ENCODE peak calls at places on chromosomes 3 and 15, in four cellular contexts. One of them, this sample, is unnamed.

GRCh38 chr3:11288021-11288491 is 15.9 kb downstream of the ATG7 start:
- DNase-seq in activated naive CD4-positive, alpha-beta T cell: no peak
- DNase-seq in HEK293T: no peak
- DNase-seq in AG09309: peak
- DNase-seq in this sample: no peak

GRCh38 chr3:31908391-31909097 is 72.5 kb downstream of the OSBPL10 start:
- DNase-seq in activated naive CD4-positive, alpha-beta T cell: no peak
- DNase-seq in HEK293T: no peak
- DNase-seq in AG09309: no peak
- DNase-seq in this sample: no peak

GRCh38 chr3:151835751-151836550 is 22.0 kb downstream of the AADAC start:
- DNase-seq in activated naive CD4-positive, alpha-beta T cell: no peak
- DNase-seq in HEK293T: no peak
- DNase-seq in AG09309: no peak
- DNase-seq in this sample: no peak

GRCh38 chr15:38398134-38398533 is 55.8 kb upstream of the FAM98B start:
- DNase-seq in activated naive CD4-positive, alpha-beta T cell: no peak
- DNase-seq in HEK293T: no peak
- DNase-seq in AG09309: peak
- DNase-seq in this sample: no peak

GRCh38 chr15:90836296-90836871 is 32.0 kb upstream of the FURIN start:
- DNase-seq in activated naive CD4-positive, alpha-beta T cell: no peak
- DNase-seq in HEK293T: no peak
- DNase-seq in AG09309: peak
- DNase-seq in this sample: no peak

GRCh38 chr3:8739757-8740508 is 6.3 kb downstream of the CAV3 start:
- DNase-seq in activated naive CD4-positive, alpha-beta T cell: no peak
- DNase-seq in HEK293T: no peak
- DNase-seq in AG09309: no peak
- DNase-seq in this sample: no peak

GRCh38 chr15:32802296-32802936 is 84.6 kb downstream of the GREM1 start:
- DNase-seq in activated naive CD4-positive, alpha-beta T cell: no peak
- DNase-seq in HEK293T: no peak
- DNase-seq in AG09309: peak
- DNase-seq in this sample: no peak

GRCh38 chr3:187314176-187314575 is 22.6 kb upstream of the MASP1 start:
- DNase-seq in activated naive CD4-positive, alpha-beta T cell: no peak
- DNase-seq in HEK293T: no peak
- DNase-seq in AG09309: no peak
- DNase-seq in this sample: no peak

GRCh38 chr15:74303741-74304309 is 63.6 kb downstream of the CYP11A1 start:
- DNase-seq in activated naive CD4-positive, alpha-beta T cell: no peak
- DNase-seq in HEK293T: no peak
- DNase-seq in AG09309: no peak
- DNase-seq in this sample: no peak

GRCh38 chr15:88637841-88638625 is 783 bp upstream of the ISG20 start:
- DNase-seq in activated naive CD4-positive, alpha-beta T cell: no peak
- DNase-seq in HEK293T: no peak
- DNase-seq in AG09309: no peak
- DNase-seq in this sample: no peak

GRCh38 chr3:30639937-30640336 is 33.5 kb downstream of the TGFBR2 start:
- DNase-seq in activated naive CD4-positive, alpha-beta T cell: no peak
- DNase-seq in HEK293T: no peak
- DNase-seq in AG09309: no peak
- DNase-seq in this sample: no peak

GRCh38 chr3:13106308-13106970 is 33.2 kb upstream of the IQSEC1 start:
- DNase-seq in activated naive CD4-positive, alpha-beta T cell: no peak
- DNase-seq in HEK293T: no peak
- DNase-seq in AG09309: peak
- DNase-seq in this sample: no peak

GRCh38 chr3:25585361-25586166 is 79.1 kb downstream of the TOP2B start:
- DNase-seq in activated naive CD4-positive, alpha-beta T cell: no peak
- DNase-seq in HEK293T: no peak
- DNase-seq in AG09309: no peak
- DNase-seq in this sample: no peak

GRCh38 chr3:107710851-107711250 is 188.1 kb downstream of the BBX start:
- DNase-seq in activated naive CD4-positive, alpha-beta T cell: no peak
- DNase-seq in HEK293T: no peak
- DNase-seq in AG09309: no peak
- DNase-seq in this sample: no peak

GRCh38 chr3:185764168-185764988 is 60.5 kb downstream of the IGF2BP2 start:
- DNase-seq in activated naive CD4-positive, alpha-beta T cell: no peak
- DNase-seq in HEK293T: no peak
- DNase-seq in AG09309: no peak
- DNase-seq in this sample: no peak

GRCh38 chr3:49006591-49007067 is 562 bp upstream of the WDR6 start:
- DNase-seq in activated naive CD4-positive, alpha-beta T cell: no peak
- DNase-seq in HEK293T: no peak
- DNase-seq in AG09309: no peak
- DNase-seq in this sample: no peak

GRCh38 chr3:30667250-30667585 is 60.8 kb downstream of the TGFBR2 start:
- DNase-seq in activated naive CD4-positive, alpha-beta T cell: no peak
- DNase-seq in HEK293T: no peak
- DNase-seq in AG09309: no peak
- DNase-seq in this sample: peak

GRCh38 chr3:160704006-160704405 is 27.0 kb downstream of the ARL14 start:
- DNase-seq in activated naive CD4-positive, alpha-beta T cell: no peak
- DNase-seq in HEK293T: no peak
- DNase-seq in AG09309: no peak
- DNase-seq in this sample: no peak

GRCh38 chr3:27458929-27459328 is 25.3 kb downstream of the SLC4A7 start:
- DNase-seq in activated naive CD4-positive, alpha-beta T cell: no peak
- DNase-seq in HEK293T: no peak
- DNase-seq in AG09309: no peak
- DNase-seq in this sample: no peak

GRCh38 chr3:54600441-54601204 is 327.2 kb downstream of the LRTM1 start:
- DNase-seq in activated naive CD4-positive, alpha-beta T cell: no peak
- DNase-seq in HEK293T: no peak
- DNase-seq in AG09309: no peak
- DNase-seq in this sample: no peak

GRCh38 chr15:61827131-61827530 is 233.1 kb downstream of the VPS13C start:
- DNase-seq in activated naive CD4-positive, alpha-beta T cell: no peak
- DNase-seq in HEK293T: no peak
- DNase-seq in AG09309: no peak
- DNase-seq in this sample: no peak

GRCh38 chr3:40172560-40172959 is 136.9 kb upstream of the EIF1B start:
- DNase-seq in activated naive CD4-positive, alpha-beta T cell: no peak
- DNase-seq in HEK293T: no peak
- DNase-seq in AG09309: no peak
- DNase-seq in this sample: no peak

GRCh38 chr3:62414786-62415185 is 41.4 kb upstream of the FEZF2 start:
- DNase-seq in activated naive CD4-positive, alpha-beta T cell: no peak
- DNase-seq in HEK293T: no peak
- DNase-seq in AG09309: no peak
- DNase-seq in this sample: no peak

GRCh38 chr3:164927728-164928127 is 150.6 kb downstream of the SI start:
- DNase-seq in activated naive CD4-positive, alpha-beta T cell: no peak
- DNase-seq in HEK293T: no peak
- DNase-seq in AG09309: no peak
- DNase-seq in this sample: no peak

GRCh38 chr15:74227968-74228722 is 8.0 kb upstream of the CCDC33 start:
- DNase-seq in activated naive CD4-positive, alpha-beta T cell: no peak
- DNase-seq in HEK293T: no peak
- DNase-seq in AG09309: no peak
- DNase-seq in this sample: peak

GRCh38 chr3:159994182-159994581 is 5.5 kb downstream of the IL12A start:
- DNase-seq in activated naive CD4-positive, alpha-beta T cell: no peak
- DNase-seq in HEK293T: no peak
- DNase-seq in AG09309: no peak
- DNase-seq in this sample: peak

GRCh38 chr15:70267306-70267705 is 169.6 kb upstream of the TLE3 start:
- DNase-seq in activated naive CD4-positive, alpha-beta T cell: no peak
- DNase-seq in HEK293T: no peak
- DNase-seq in AG09309: no peak
- DNase-seq in this sample: no peak

GRCh38 chr3:54047568-54047967 is 74.8 kb upstream of the CACNA2D3 start:
- DNase-seq in activated naive CD4-positive, alpha-beta T cell: no peak
- DNase-seq in HEK293T: no peak
- DNase-seq in AG09309: no peak
- DNase-seq in this sample: no peak

GRCh38 chr3:100982710-100983109 is 10.5 kb downstream of the ABI3BP start:
- DNase-seq in activated naive CD4-positive, alpha-beta T cell: no peak
- DNase-seq in HEK293T: no peak
- DNase-seq in AG09309: peak
- DNase-seq in this sample: no peak

GRCh38 chr15:99385865-99386264 is 134.6 kb downstream of the LRRC28 start:
- DNase-seq in activated naive CD4-positive, alpha-beta T cell: no peak
- DNase-seq in HEK293T: no peak
- DNase-seq in AG09309: no peak
- DNase-seq in this sample: peak

GRCh38 chr15:28127036-28127435 is 27.9 kb upstream of the OCA2 start:
- DNase-seq in activated naive CD4-positive, alpha-beta T cell: no peak
- DNase-seq in HEK293T: no peak
- DNase-seq in AG09309: no peak
- DNase-seq in this sample: no peak

GRCh38 chr15:37586976-37587375 is 347.5 kb upstream of the TMCO5A start:
- DNase-seq in activated naive CD4-positive, alpha-beta T cell: no peak
- DNase-seq in HEK293T: no peak
- DNase-seq in AG09309: no peak
- DNase-seq in this sample: no peak

GRCh38 chr3:157436583-157437300 is at the start of gene PTX3:
- DNase-seq in activated naive CD4-positive, alpha-beta T cell: no peak
- DNase-seq in HEK293T: peak
- DNase-seq in AG09309: peak
- DNase-seq in this sample: no peak

GRCh38 chr3:36796896-36797295 is 32.5 kb upstream of the DCLK3 start:
- DNase-seq in activated naive CD4-positive, alpha-beta T cell: no peak
- DNase-seq in HEK293T: no peak
- DNase-seq in AG09309: no peak
- DNase-seq in this sample: no peak

GRCh38 chr3:34263014-34263714 is 464.7 kb downstream of the PDCD6IP start:
- DNase-seq in activated naive CD4-positive, alpha-beta T cell: no peak
- DNase-seq in HEK293T: no peak
- DNase-seq in AG09309: no peak
- DNase-seq in this sample: no peak

GRCh38 chr3:113166719-113167492 is 44.5 kb upstream of the BOC start:
- DNase-seq in activated naive CD4-positive, alpha-beta T cell: no peak
- DNase-seq in HEK293T: peak
- DNase-seq in AG09309: peak
- DNase-seq in this sample: peak